ENCODE peak calls at places on chromosomes 4 and X, in six cellular contexts. W is AG04450, R is sigmoid colon, J is dorsolateral prefrontal cortex, K is neural progenitor cell, U is PC-9. E is an unnamed sample.
A peak's percentile ranks its signal among the peaks of the same experiment; 100 is the strongest.

GRCh38 chr4:76579596-76580375 is 144.8 kb downstream of the SHROOM3 start:
- DNase-seq in W (no peak), R (no peak), J (no peak), K (no peak), U (no peak), E (no peak)

GRCh38 chrX:372856-373640 is 13.7 kb downstream of the PPP2R3B start:
- DNase-seq in W (peak; percentile 15), R (no peak), J (no peak), K (peak; percentile 24), U (no peak), E (no peak)

GRCh38 chr4:8765084-8765483 is 106.6 kb downstream of the HMX1 start:
- DNase-seq in W (no peak), R (peak; percentile 40), J (peak; percentile 30), K (no peak), U (no peak), E (no peak)

GRCh38 chr4:9762823-9763475 is 18.5 kb upstream of the DRD5 start:
- DNase-seq in W (peak; percentile 3), R (no peak), J (no peak), K (peak; percentile 88), U (peak; percentile 52), E (no peak)

GRCh38 chrX:10090319-10090718 is 66.5 kb upstream of the CLCN4 start:
- DNase-seq in W (no peak), R (no peak), J (no peak), K (no peak), U (no peak), E (no peak)

GRCh38 chr4:16809064-16809463 is 89.4 kb downstream of the LDB2 start:
- DNase-seq in W (no peak), R (no peak), J (no peak), K (no peak), U (no peak), E (no peak)

GRCh38 chr4:7389719-7390118 is 45.0 kb downstream of the PSAPL1 start:
- DNase-seq in W (no peak), R (peak; percentile 56), J (no peak), K (no peak), U (no peak), E (no peak)

GRCh38 chr4:109164011-109164410 is 138.4 kb downstream of the COL25A1 start:
- DNase-seq in W (no peak), R (no peak), J (no peak), K (peak; percentile 76), U (no peak), E (no peak)

GRCh38 chr4:89298160-89298559 is 9.4 kb downstream of the GPRIN3 start:
- DNase-seq in W (no peak), R (no peak), J (no peak), K (no peak), U (no peak), E (no peak)

GRCh38 chrX:76996641-76997040 is 450.5 kb upstream of the FGF16 start:
- DNase-seq in W (no peak), R (no peak), J (no peak), K (no peak), U (no peak), E (no peak)

GRCh38 chr4:53601251-53601764 is 10.0 kb upstream of the LNX1 start:
- DNase-seq in W (no peak), R (no peak), J (no peak), K (peak; percentile 66), U (peak; percentile 82), E (no peak)

GRCh38 chr4:121898150-121898549 is 27.9 kb upstream of the BBS7 start:
- DNase-seq in W (no peak), R (no peak), J (no peak), K (peak; percentile 29), U (no peak), E (no peak)

GRCh38 chrX:110081740-110082139 is 78.8 kb downstream of the TMEM164 start:
- DNase-seq in W (no peak), R (peak; percentile 72), J (peak; percentile 46), K (no peak), U (no peak), E (no peak)

GRCh38 chr4:60648774-60649173 is 551.4 kb upstream of the ADGRL3 start:
- DNase-seq in W (no peak), R (no peak), J (no peak), K (no peak), U (peak; percentile 34), E (no peak)

GRCh38 chr4:14800977-14801376 is 201.3 kb upstream of the CPEB2 start:
- DNase-seq in W (no peak), R (no peak), J (no peak), K (no peak), U (no peak), E (no peak)

GRCh38 chr4:109009909-109010308 is 247.1 kb upstream of the ETNPPL start:
- DNase-seq in W (peak; percentile 45), R (no peak), J (no peak), K (no peak), U (no peak), E (peak; percentile 67)

GRCh38 chr4:151415978-151416377 is 7.0 kb downstream of the FHIP1A start:
- DNase-seq in W (no peak), R (no peak), J (no peak), K (no peak), U (peak; percentile 70), E (peak; percentile 56)

GRCh38 chrX:7580127-7580526 is 262.8 kb upstream of the VCX start:
- DNase-seq in W (no peak), R (no peak), J (no peak), K (peak; percentile 15), U (no peak), E (no peak)

GRCh38 chr4:56871357-56871993 is 36.2 kb upstream of the REST start:
- DNase-seq in W (no peak), R (no peak), J (no peak), K (peak; percentile 86), U (no peak), E (no peak)

GRCh38 chrX:107526141-107526540 is 76.7 kb downstream of the FRMPD3 start:
- DNase-seq in W (no peak), R (no peak), J (no peak), K (no peak), U (no peak), E (no peak)

GRCh38 chr4:169404959-169405358 is 134.2 kb upstream of the SH3RF1 start:
- DNase-seq in W (no peak), R (no peak), J (no peak), K (no peak), U (peak; percentile 65), E (no peak)

GRCh38 chr4:57119054-57119651 is 9.0 kb upstream of the IGFBP7 start:
- DNase-seq in W (peak; percentile 74), R (peak; percentile 92), J (no peak), K (peak; percentile 10), U (no peak), E (peak; percentile 83)

GRCh38 chr4:7101692-7102515 is 34.0 kb upstream of the GRPEL1 start:
- DNase-seq in W (peak; percentile 24), R (peak; percentile 88), J (peak; percentile 87), K (peak; percentile 87), U (peak; percentile 46), E (no peak)

GRCh38 chr4:183563874-183564273 is 59.0 kb downstream of the ING2 start:
- DNase-seq in W (no peak), R (no peak), J (no peak), K (no peak), U (no peak), E (no peak)

GRCh38 chrX:124994404-124994803 is 325.3 kb upstream of the TEX13C start:
- DNase-seq in W (no peak), R (no peak), J (no peak), K (no peak), U (no peak), E (no peak)

DNA sequence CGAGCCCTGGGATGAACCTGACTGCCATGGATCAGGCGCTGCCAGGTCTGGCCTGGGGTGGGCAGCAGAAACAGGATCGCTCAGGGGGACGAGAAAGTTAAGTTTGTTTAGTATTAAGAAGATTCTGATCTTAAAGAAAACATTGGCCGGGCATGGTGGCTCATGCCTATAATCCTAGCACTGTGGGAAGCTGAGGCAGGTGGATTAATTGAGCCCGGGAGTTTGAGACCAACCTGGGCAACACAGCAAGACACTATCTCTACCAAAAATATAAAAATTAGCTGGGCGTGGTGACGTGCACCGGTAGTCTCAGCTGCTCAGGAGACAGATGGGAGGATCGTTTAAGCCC is 696 bp upstream of the FLNA start:
- DNase-seq in W (no peak), R (no peak), J (no peak), K (no peak), U (no peak), E (no peak)
- H3K4me3 ChIP-seq in W (peak overlapping the region; percentile 52), R (peak overlapping the region; percentile 80), J (no peak overlapping the region), K (no peak overlapping the region), U (peak overlapping the region; percentile 51), E (peak overlapping the region; percentile 39)

GRCh38 chrX:25007059-25008053 is 8.4 kb downstream of the ARX start:
- DNase-seq in W (no peak), R (no peak), J (no peak), K (peak; percentile 67), U (no peak), E (no peak)

GRCh38 chrX:25005034-25005381 is 10.8 kb downstream of the ARX start:
- DNase-seq in W (no peak), R (no peak), J (no peak), K (no peak), U (no peak), E (no peak)

GRCh38 chrX:25005382-25006185 is 10.2 kb downstream of the ARX start:
- DNase-seq in W (no peak), R (no peak), J (no peak), K (peak; percentile 53), U (no peak), E (no peak)

GRCh38 chrX:25004485-25005032 is 11.2 kb downstream of the ARX start:
- DNase-seq in W (no peak), R (no peak), J (no peak), K (peak; percentile 47), U (no peak), E (no peak)

DNA sequence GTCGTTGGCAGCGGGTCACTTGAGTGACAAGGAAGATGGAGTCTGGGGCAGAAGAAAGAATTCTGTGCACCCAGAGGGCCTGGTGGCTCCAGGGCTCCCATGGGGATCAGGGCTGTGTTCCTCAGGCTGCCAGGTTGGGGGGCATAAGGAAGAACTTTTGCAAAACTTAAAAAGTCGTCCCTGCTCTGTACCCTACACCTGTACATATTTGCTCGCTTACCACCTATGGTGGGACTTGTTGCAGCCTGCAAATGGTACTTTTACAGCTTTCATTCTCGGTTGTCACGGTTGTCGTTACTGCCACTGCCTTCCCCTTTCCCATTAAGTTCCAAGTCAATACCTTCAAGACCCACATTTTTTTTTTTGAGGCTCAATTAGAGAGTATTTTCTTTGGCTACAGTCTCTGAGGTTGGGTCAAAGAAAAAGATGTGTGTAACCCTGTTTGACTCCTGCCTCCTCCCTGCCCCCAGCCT is 9.1 kb downstream of the ARX start:
- DNase-seq in W (no peak), R (no peak), J (no peak), K (peak; percentile 39), U (no peak), E (no peak)
- H3K27me3 ChIP-seq in W (peaks cover 80% of the 10 kb centered on the region), R (peaks cover 99% of the 10 kb centered on the region), J (peaks cover 100% of the 10 kb centered on the region), K (peaks cover 100% of the 10 kb centered on the region), U (no peaks in the 10 kb centered on the region), E (peaks cover 29% of the 10 kb centered on the region)

DNA sequence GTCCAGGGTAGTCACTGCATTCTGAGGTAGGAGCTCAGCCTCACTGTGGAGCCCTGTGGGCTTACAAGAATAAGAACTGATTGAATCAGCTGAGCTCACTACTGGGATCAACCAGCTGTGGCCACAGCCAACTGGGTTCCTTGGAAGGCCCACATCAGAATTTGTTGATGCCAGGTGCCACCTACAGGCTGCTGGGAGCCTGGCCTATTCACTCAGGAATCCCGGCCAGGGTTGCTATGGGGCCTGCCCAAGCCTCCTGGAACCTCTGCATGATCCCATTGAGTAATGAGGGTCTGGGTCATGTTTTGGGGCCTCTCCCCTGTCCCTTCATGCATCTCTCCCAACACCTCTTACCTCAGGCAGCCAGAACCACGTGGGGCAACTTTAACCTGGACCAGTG is 53.9 kb upstream of the KIAA1210 start:
- DNase-seq in W (no peak), R (no peak), J (no peak), K (peak; percentile 40), U (no peak), E (no peak)
- TF ChIP-seq CTCF in W (no peak), R (no peak), J (no peak), K (peak; percentile 41), U (peak; percentile 69), E (no peak)

GRCh38 chrX:118345045-118345400 is 883 bp upstream of the WDR44 start:
- DNase-seq in W (no peak), R (no peak), J (no peak), K (no peak), U (no peak), E (no peak)
- H3K4me3 ChIP-seq in W (peak overlapping the region; percentile 59), R (peak overlapping the region; percentile 67), J (peak overlapping the region; percentile 65), K (peak overlapping the region; percentile 46), U (peak overlapping the region; percentile 71), E (peak overlapping the region; percentile 47)